ENCODE peak calls at places on chromosomes 1 and 21, in ten cellular contexts. One of them, this sample, is unnamed.

GRCh38 chr1:1430114-1430982 is 5.1 kb upstream of the VWA1 start:
- DNase-seq in midbrain: peak; percentile 77
- DNase-seq in HT-29: peak; percentile 76
- DNase-seq in NCI-H345: no peak
- DNase-seq in mesothelial cell of epicardium: peak; percentile 61
- DNase-seq in SK-N-SH: peak; percentile 69
- DNase-seq in stromal cell of bone marrow: peak; percentile 30
- DNase-seq in D341Med: peak; percentile 79
- DNase-seq in frontal cortex: peak; percentile 80
- DNase-seq in activated T-cell treated with anti-CD3 and anti-CD28 coated beads for 24 hours: no peak
- DNase-seq in this sample: peak; percentile 76

GRCh38 chr1:16012590-16013219 is 5.1 kb downstream of the HSPB7 start:
- DNase-seq in stromal cell of bone marrow: peak; percentile 40
- DNase-seq in midbrain: no peak
- DNase-seq in mesothelial cell of epicardium: peak; percentile 50
- DNase-seq in NCI-H345: peak; percentile 41
- DNase-seq in activated T-cell treated with anti-CD3 and anti-CD28 coated beads for 24 hours: no peak
- DNase-seq in HT-29: no peak
- DNase-seq in frontal cortex: no peak
- DNase-seq in SK-N-SH: peak; percentile 77
- DNase-seq in D341Med: no peak
- DNase-seq in this sample: peak; percentile 84

GRCh38 chr1:203673550-203674411 is 47.1 kb downstream of the ATP2B4 start:
- DNase-seq in mesothelial cell of epicardium: no peak
- DNase-seq in SK-N-SH: no peak
- DNase-seq in NCI-H345: no peak
- DNase-seq in activated T-cell treated with anti-CD3 and anti-CD28 coated beads for 24 hours: peak; percentile 42
- DNase-seq in D341Med: no peak
- DNase-seq in frontal cortex: no peak
- DNase-seq in midbrain: peak; percentile 73
- DNase-seq in HT-29: peak; percentile 74
- DNase-seq in stromal cell of bone marrow: peak; percentile 89
- DNase-seq in this sample: peak; percentile 40

GRCh38 chr1:21663251-21663950 is 5.8 kb downstream of the RAP1GAP start:
- DNase-seq in stromal cell of bone marrow: no peak
- DNase-seq in midbrain: peak; percentile 51
- DNase-seq in activated T-cell treated with anti-CD3 and anti-CD28 coated beads for 24 hours: no peak
- DNase-seq in D341Med: no peak
- DNase-seq in mesothelial cell of epicardium: no peak
- DNase-seq in frontal cortex: no peak
- DNase-seq in NCI-H345: no peak
- DNase-seq in HT-29: no peak
- DNase-seq in SK-N-SH: no peak
- DNase-seq in this sample: peak; percentile 40

GRCh38 chr1:117093091-117093534 is 28.4 kb downstream of the TRIM45 start:
- DNase-seq in D341Med: no peak
- DNase-seq in NCI-H345: no peak
- DNase-seq in activated T-cell treated with anti-CD3 and anti-CD28 coated beads for 24 hours: no peak
- DNase-seq in frontal cortex: no peak
- DNase-seq in midbrain: peak; percentile 9
- DNase-seq in SK-N-SH: no peak
- DNase-seq in HT-29: no peak
- DNase-seq in stromal cell of bone marrow: peak; percentile 97
- DNase-seq in mesothelial cell of epicardium: no peak
- DNase-seq in this sample: no peak

GRCh38 chr1:24915819-24916602 is 14.1 kb downstream of the RUNX3 start:
- DNase-seq in NCI-H345: no peak
- DNase-seq in mesothelial cell of epicardium: no peak
- DNase-seq in activated T-cell treated with anti-CD3 and anti-CD28 coated beads for 24 hours: no peak
- DNase-seq in frontal cortex: no peak
- DNase-seq in HT-29: no peak
- DNase-seq in midbrain: no peak
- DNase-seq in D341Med: no peak
- DNase-seq in SK-N-SH: no peak
- DNase-seq in stromal cell of bone marrow: no peak
- DNase-seq in this sample: no peak

GRCh38 chr1:71037066-71037465 is 10.6 kb downstream of the PTGER3 start:
- DNase-seq in activated T-cell treated with anti-CD3 and anti-CD28 coated beads for 24 hours: no peak
- DNase-seq in midbrain: no peak
- DNase-seq in stromal cell of bone marrow: no peak
- DNase-seq in NCI-H345: no peak
- DNase-seq in frontal cortex: no peak
- DNase-seq in mesothelial cell of epicardium: no peak
- DNase-seq in D341Med: no peak
- DNase-seq in HT-29: no peak
- DNase-seq in SK-N-SH: no peak
- DNase-seq in this sample: no peak

GRCh38 chr1:220370041-220370700 is 97.9 kb upstream of the RAB3GAP2 start:
- DNase-seq in D341Med: peak; percentile 55
- DNase-seq in mesothelial cell of epicardium: no peak
- DNase-seq in activated T-cell treated with anti-CD3 and anti-CD28 coated beads for 24 hours: no peak
- DNase-seq in stromal cell of bone marrow: peak; percentile 83
- DNase-seq in SK-N-SH: peak; percentile 55
- DNase-seq in frontal cortex: no peak
- DNase-seq in HT-29: no peak
- DNase-seq in NCI-H345: no peak
- DNase-seq in midbrain: no peak
- DNase-seq in this sample: no peak

GRCh38 chr1:156752843-156753486 is 1.5 kb upstream of the HDGF start:
- DNase-seq in midbrain: no peak
- DNase-seq in SK-N-SH: no peak
- DNase-seq in HT-29: no peak
- DNase-seq in mesothelial cell of epicardium: no peak
- DNase-seq in activated T-cell treated with anti-CD3 and anti-CD28 coated beads for 24 hours: no peak
- DNase-seq in D341Med: no peak
- DNase-seq in stromal cell of bone marrow: no peak
- DNase-seq in NCI-H345: no peak
- DNase-seq in frontal cortex: no peak
- DNase-seq in this sample: no peak

GRCh38 chr1:7899741-7900140 is 40.9 kb downstream of the TNFRSF9 start:
- DNase-seq in NCI-H345: no peak
- DNase-seq in stromal cell of bone marrow: peak; percentile 36
- DNase-seq in SK-N-SH: no peak
- DNase-seq in mesothelial cell of epicardium: no peak
- DNase-seq in HT-29: no peak
- DNase-seq in midbrain: no peak
- DNase-seq in D341Med: no peak
- DNase-seq in activated T-cell treated with anti-CD3 and anti-CD28 coated beads for 24 hours: no peak
- DNase-seq in frontal cortex: no peak
- DNase-seq in this sample: no peak

GRCh38 chr1:234611799-234612351 is 1.9 kb upstream of the IRF2BP2 start:
- DNase-seq in SK-N-SH: no peak
- DNase-seq in stromal cell of bone marrow: no peak
- DNase-seq in NCI-H345: peak; percentile 59
- DNase-seq in midbrain: peak; percentile 75
- DNase-seq in activated T-cell treated with anti-CD3 and anti-CD28 coated beads for 24 hours: no peak
- DNase-seq in D341Med: no peak
- DNase-seq in mesothelial cell of epicardium: peak; percentile 45
- DNase-seq in frontal cortex: no peak
- DNase-seq in HT-29: peak; percentile 71
- DNase-seq in this sample: no peak

GRCh38 chr1:151893176-151893924 is 16.0 kb downstream of the THEM4 start:
- DNase-seq in frontal cortex: no peak
- DNase-seq in activated T-cell treated with anti-CD3 and anti-CD28 coated beads for 24 hours: no peak
- DNase-seq in HT-29: no peak
- DNase-seq in D341Med: no peak
- DNase-seq in mesothelial cell of epicardium: no peak
- DNase-seq in midbrain: no peak
- DNase-seq in NCI-H345: no peak
- DNase-seq in SK-N-SH: no peak
- DNase-seq in stromal cell of bone marrow: no peak
- DNase-seq in this sample: no peak

GRCh38 chr1:63463248-63463647 is 59.8 kb downstream of the ITGB3BP start:
- DNase-seq in frontal cortex: no peak
- DNase-seq in HT-29: no peak
- DNase-seq in stromal cell of bone marrow: no peak
- DNase-seq in midbrain: no peak
- DNase-seq in SK-N-SH: no peak
- DNase-seq in D341Med: no peak
- DNase-seq in mesothelial cell of epicardium: no peak
- DNase-seq in activated T-cell treated with anti-CD3 and anti-CD28 coated beads for 24 hours: no peak
- DNase-seq in NCI-H345: no peak
- DNase-seq in this sample: no peak

GRCh38 chr21:25881524-25882376 is 147.0 kb downstream of the GABPA start:
- DNase-seq in frontal cortex: peak; percentile 31
- DNase-seq in HT-29: peak; percentile 64
- DNase-seq in NCI-H345: peak; percentile 57
- DNase-seq in stromal cell of bone marrow: peak; percentile 38
- DNase-seq in midbrain: peak; percentile 79
- DNase-seq in activated T-cell treated with anti-CD3 and anti-CD28 coated beads for 24 hours: peak; percentile 44
- DNase-seq in SK-N-SH: peak; percentile 64
- DNase-seq in D341Med: peak; percentile 78
- DNase-seq in mesothelial cell of epicardium: peak; percentile 60
- DNase-seq in this sample: no peak

GRCh38 chr1:209883341-209883971 is 54.6 kb upstream of the SYT14 start:
- DNase-seq in frontal cortex: no peak
- DNase-seq in NCI-H345: no peak
- DNase-seq in mesothelial cell of epicardium: no peak
- DNase-seq in D341Med: no peak
- DNase-seq in midbrain: peak; percentile 24
- DNase-seq in stromal cell of bone marrow: peak; percentile 91
- DNase-seq in HT-29: no peak
- DNase-seq in activated T-cell treated with anti-CD3 and anti-CD28 coated beads for 24 hours: no peak
- DNase-seq in SK-N-SH: no peak
- DNase-seq in this sample: no peak

GRCh38 chr1:173489149-173489600 is 12.0 kb downstream of the PRDX6 start:
- DNase-seq in activated T-cell treated with anti-CD3 and anti-CD28 coated beads for 24 hours: no peak
- DNase-seq in NCI-H345: no peak
- DNase-seq in D341Med: peak; percentile 48
- DNase-seq in stromal cell of bone marrow: no peak
- DNase-seq in frontal cortex: no peak
- DNase-seq in mesothelial cell of epicardium: no peak
- DNase-seq in midbrain: no peak
- DNase-seq in SK-N-SH: no peak
- DNase-seq in HT-29: peak; percentile 72
- DNase-seq in this sample: no peak

GRCh38 chr1:92399076-92399475 is 87.6 kb downstream of the GFI1 start:
- DNase-seq in NCI-H345: no peak
- DNase-seq in activated T-cell treated with anti-CD3 and anti-CD28 coated beads for 24 hours: no peak
- DNase-seq in mesothelial cell of epicardium: no peak
- DNase-seq in SK-N-SH: no peak
- DNase-seq in frontal cortex: no peak
- DNase-seq in stromal cell of bone marrow: no peak
- DNase-seq in HT-29: no peak
- DNase-seq in D341Med: no peak
- DNase-seq in midbrain: no peak
- DNase-seq in this sample: no peak

GRCh38 chr1:53848025-53848424 is 9.9 kb upstream of the NDC1 start:
- DNase-seq in frontal cortex: no peak
- DNase-seq in mesothelial cell of epicardium: no peak
- DNase-seq in stromal cell of bone marrow: no peak
- DNase-seq in NCI-H345: no peak
- DNase-seq in midbrain: no peak
- DNase-seq in SK-N-SH: no peak
- DNase-seq in D341Med: no peak
- DNase-seq in activated T-cell treated with anti-CD3 and anti-CD28 coated beads for 24 hours: no peak
- DNase-seq in HT-29: no peak
- DNase-seq in this sample: no peak

GRCh38 chr1:198373376-198373775 is 167.1 kb downstream of the ATP6V1G3 start:
- DNase-seq in stromal cell of bone marrow: no peak
- DNase-seq in midbrain: no peak
- DNase-seq in mesothelial cell of epicardium: no peak
- DNase-seq in NCI-H345: no peak
- DNase-seq in frontal cortex: no peak
- DNase-seq in activated T-cell treated with anti-CD3 and anti-CD28 coated beads for 24 hours: no peak
- DNase-seq in SK-N-SH: no peak
- DNase-seq in HT-29: no peak
- DNase-seq in D341Med: no peak
- DNase-seq in this sample: no peak

GRCh38 chr1:28437260-28437923 is 67.9 kb downstream of the PHACTR4 start:
- DNase-seq in SK-N-SH: no peak
- DNase-seq in stromal cell of bone marrow: peak; percentile 71
- DNase-seq in midbrain: no peak
- DNase-seq in HT-29: peak; percentile 58
- DNase-seq in activated T-cell treated with anti-CD3 and anti-CD28 coated beads for 24 hours: no peak
- DNase-seq in NCI-H345: no peak
- DNase-seq in frontal cortex: no peak
- DNase-seq in D341Med: peak; percentile 15
- DNase-seq in mesothelial cell of epicardium: no peak
- DNase-seq in this sample: no peak

GRCh38 chr1:200342511-200343400 is 67.1 kb downstream of the ZNF281 start:
- DNase-seq in activated T-cell treated with anti-CD3 and anti-CD28 coated beads for 24 hours: no peak
- DNase-seq in HT-29: no peak
- DNase-seq in D341Med: no peak
- DNase-seq in midbrain: no peak
- DNase-seq in stromal cell of bone marrow: peak; percentile 44
- DNase-seq in frontal cortex: no peak
- DNase-seq in NCI-H345: no peak
- DNase-seq in SK-N-SH: no peak
- DNase-seq in mesothelial cell of epicardium: no peak
- DNase-seq in this sample: no peak

GRCh38 chr1:156444407-156445001 is 56.1 kb downstream of the MEF2D start:
- DNase-seq in SK-N-SH: peak; percentile 60
- DNase-seq in HT-29: peak; percentile 63
- DNase-seq in activated T-cell treated with anti-CD3 and anti-CD28 coated beads for 24 hours: peak; percentile 28
- DNase-seq in midbrain: no peak
- DNase-seq in NCI-H345: peak; percentile 73
- DNase-seq in mesothelial cell of epicardium: no peak
- DNase-seq in D341Med: peak; percentile 80
- DNase-seq in frontal cortex: no peak
- DNase-seq in stromal cell of bone marrow: no peak
- DNase-seq in this sample: no peak

GRCh38 chr1:65799601-65800000 is 6.9 kb downstream of the PDE4B start:
- DNase-seq in stromal cell of bone marrow: no peak
- DNase-seq in frontal cortex: no peak
- DNase-seq in D341Med: no peak
- DNase-seq in NCI-H345: peak; percentile 52
- DNase-seq in SK-N-SH: no peak
- DNase-seq in midbrain: no peak
- DNase-seq in HT-29: no peak
- DNase-seq in activated T-cell treated with anti-CD3 and anti-CD28 coated beads for 24 hours: no peak
- DNase-seq in mesothelial cell of epicardium: no peak
- DNase-seq in this sample: no peak

GRCh38 chr1:106700151-106700550 is 356.3 kb upstream of the PRMT6 start:
- DNase-seq in midbrain: no peak
- DNase-seq in frontal cortex: no peak
- DNase-seq in NCI-H345: no peak
- DNase-seq in SK-N-SH: no peak
- DNase-seq in D341Med: no peak
- DNase-seq in mesothelial cell of epicardium: no peak
- DNase-seq in stromal cell of bone marrow: peak; percentile 49
- DNase-seq in HT-29: no peak
- DNase-seq in activated T-cell treated with anti-CD3 and anti-CD28 coated beads for 24 hours: no peak
- DNase-seq in this sample: no peak

GRCh38 chr1:21024918-21025317 is 151.8 kb downstream of the EIF4G3 start:
- DNase-seq in HT-29: no peak
- DNase-seq in D341Med: no peak
- DNase-seq in SK-N-SH: peak; percentile 30
- DNase-seq in activated T-cell treated with anti-CD3 and anti-CD28 coated beads for 24 hours: no peak
- DNase-seq in mesothelial cell of epicardium: no peak
- DNase-seq in midbrain: no peak
- DNase-seq in stromal cell of bone marrow: no peak
- DNase-seq in NCI-H345: no peak
- DNase-seq in frontal cortex: no peak
- DNase-seq in this sample: no peak

GRCh38 chr1:62391369-62391971 is 45.4 kb upstream of the USP1 start:
- DNase-seq in activated T-cell treated with anti-CD3 and anti-CD28 coated beads for 24 hours: no peak
- DNase-seq in mesothelial cell of epicardium: no peak
- DNase-seq in stromal cell of bone marrow: no peak
- DNase-seq in SK-N-SH: peak; percentile 21
- DNase-seq in midbrain: peak; percentile 21
- DNase-seq in D341Med: peak; percentile 45
- DNase-seq in NCI-H345: no peak
- DNase-seq in frontal cortex: no peak
- DNase-seq in HT-29: peak; percentile 32
- DNase-seq in this sample: no peak

This sample was measured in breast epithelium.